ENCODE peak calls at places on chromosome 11, in six cellular contexts. N is activated CD8-positive, alpha-beta memory T cell treated with anti-CD3 and anti-CD28 coated beads, Interleukin-2, amount 10 ng/mL, durations not matched to agents 7 days and 5 days; Y is progenitor cell of endocrine pancreas; W is AG08395; V is HFFc6; A is T-helper 2 cell. B is an unnamed sample.

GRCh38 chr11:108568183-108568858 is 25.2 kb downstream of the EXPH5 start:
- DNase-seq in N (no peak), Y (no peak), W (no peak), V (no peak), A (no peak), B (no peak)

GRCh38 chr11:77512092-77512491 is 38.2 kb upstream of the PAK1 start:
- DNase-seq in N (no peak), Y (no peak), W (no peak), V (no peak), A (no peak), B (no peak)

GRCh38 chr11:116339306-116339705 is 433.5 kb downstream of the BUD13 start:
- DNase-seq in N (peak; percentile 28), Y (no peak), W (no peak), V (no peak), A (no peak), B (no peak)

GRCh38 chr11:100247701-100248100 is 439.4 kb upstream of the ARHGAP42 start:
- DNase-seq in N (no peak), Y (no peak), W (no peak), V (no peak), A (no peak), B (no peak)

GRCh38 chr11:128476729-128477128 is 110.6 kb downstream of the ETS1 start:
- DNase-seq in N (peak; percentile 88), Y (no peak), W (no peak), V (no peak), A (no peak), B (no peak)

GRCh38 chr11:74641905-74642304 is 49.5 kb downstream of the POLD3 start:
- DNase-seq in N (no peak), Y (no peak), W (peak; percentile 4), V (no peak), A (no peak), B (no peak)

GRCh38 chr11:86727105-86727504 is 54.7 kb upstream of the ME3 start:
- DNase-seq in N (no peak), Y (no peak), W (no peak), V (no peak), A (no peak), B (no peak)

GRCh38 chr11:6321961-6322362 is 1.7 kb upstream of the CAVIN3 start:
- DNase-seq in N (no peak), Y (no peak), W (peak; percentile 63), V (peak; percentile 74), A (no peak), B (peak; percentile 56)

GRCh38 chr11:58629857-58630256 is 7.4 kb downstream of the CNTF start:
- DNase-seq in N (no peak), Y (no peak), W (peak; percentile 69), V (peak; percentile 54), A (no peak), B (peak; percentile 65)

GRCh38 chr11:11731311-11732083 is 109.7 kb upstream of the GALNT18 start:
- DNase-seq in N (no peak), Y (no peak), W (peak; percentile 65), V (peak; percentile 64), A (no peak), B (peak; percentile 28)

GRCh38 chr11:132028380-132029240 is 658.2 kb downstream of the NTM start:
- DNase-seq in N (peak; percentile 48), Y (no peak), W (peak; percentile 32), V (peak; percentile 67), A (no peak), B (no peak)

GRCh38 chr11:45664376-45665205 is 831 bp downstream of the CHST1 start:
- DNase-seq in N (no peak), Y (no peak), W (no peak), V (no peak), A (no peak), B (no peak)

GRCh38 chr11:131664811-131665210 is 294.4 kb downstream of the NTM start:
- DNase-seq in N (no peak), Y (no peak), W (no peak), V (no peak), A (no peak), B (no peak)

GRCh38 chr11:127925430-127925829 is 661.9 kb downstream of the ETS1 start:
- DNase-seq in N (no peak), Y (no peak), W (no peak), V (peak; percentile 23), A (no peak), B (peak; percentile 18)

GRCh38 chr11:20162824-20163777 is 2.8 kb upstream of the DBX1 start:
- DNase-seq in N (no peak), Y (peak; percentile 35), W (peak; percentile 14), V (no peak), A (no peak), B (peak; percentile 37)

GRCh38 chr11:126123686-126124085 is 61.0 kb upstream of the CDON start:
- DNase-seq in N (no peak), Y (no peak), W (no peak), V (no peak), A (no peak), B (no peak)

GRCh38 chr11:41920374-41920773 is 460.9 kb upstream of the LRRC4C start:
- DNase-seq in N (no peak), Y (no peak), W (no peak), V (no peak), A (no peak), B (no peak)

GRCh38 chr11:112599265-112599664 is 338.6 kb upstream of the PLET1 start:
- DNase-seq in N (no peak), Y (no peak), W (no peak), V (no peak), A (no peak), B (no peak)

GRCh38 chr11:132111341-132111740 is 740.9 kb downstream of the NTM start:
- DNase-seq in N (no peak), Y (no peak), W (peak; percentile 13), V (no peak), A (no peak), B (no peak)

GRCh38 chr11:6864436-6864835 is 1.6 kb downstream of the OR10A2 start:
- DNase-seq in N (no peak), Y (no peak), W (no peak), V (no peak), A (no peak), B (peak; percentile 18)

GRCh38 chr11:91981995-91982394 is 242.6 kb upstream of the FAT3 start:
- DNase-seq in N (no peak), Y (no peak), W (peak; percentile 94), V (peak; percentile 96), A (no peak), B (peak; percentile 86)

GRCh38 chr11:1785749-1786261 is 22.1 kb upstream of the CTSD start:
- DNase-seq in N (no peak), Y (no peak), W (peak; percentile 23), V (peak; percentile 9), A (no peak), B (no peak)

GRCh38 chr11:123653997-123654565 is 343 bp downstream of the SCN3B start:
- DNase-seq in N (peak; percentile 45), Y (peak; percentile 69), W (peak; percentile 72), V (no peak), A (no peak), B (peak; percentile 48)

GRCh38 chr11:58177409-58178054 is 11.3 kb upstream of the OR9Q2 start:
- DNase-seq in N (no peak), Y (no peak), W (no peak), V (no peak), A (no peak), B (no peak)

GRCh38 chr11:36953986-36954385 is 355.9 kb upstream of the RAG2 start:
- DNase-seq in N (no peak), Y (no peak), W (no peak), V (peak; percentile 4), A (no peak), B (peak; percentile 1)

GRCh38 chr11:35272391-35272821 is 133.4 kb downstream of the CD44 start:
- DNase-seq in N (peak; percentile 80), Y (no peak), W (no peak), V (no peak), A (no peak), B (no peak)

GRCh38 chr11:19027829-19028595 is 32.5 kb downstream of the MRGPRX2 start:
- DNase-seq in N (no peak), Y (no peak), W (peak; percentile 33), V (peak; percentile 70), A (no peak), B (peak; percentile 40)

GRCh38 chr11:2589538-2589934 is 110.3 kb downstream of the KCNQ1OT1 start:
- DNase-seq in N (no peak), Y (no peak), W (no peak), V (no peak), A (no peak), B (no peak)

GRCh38 chr11:16226245-16226644 is 130.1 kb downstream of the SOX6 start:
- DNase-seq in N (no peak), Y (no peak), W (no peak), V (peak; percentile 41), A (no peak), B (no peak)

GRCh38 chr11:102886999-102887398 is 12.2 kb upstream of the MMP12 start:
- DNase-seq in N (no peak), Y (no peak), W (peak; percentile 25), V (no peak), A (no peak), B (peak; percentile 60)

GRCh38 chr11:1959786-1960185 is 12.7 kb downstream of the MRPL23 start:
- DNase-seq in N (peak; percentile 33), Y (no peak), W (no peak), V (no peak), A (no peak), B (no peak)

GRCh38 chr11:35853871-35854270 is 90.0 kb upstream of the LDLRAD3 start:
- DNase-seq in N (no peak), Y (no peak), W (no peak), V (no peak), A (no peak), B (no peak)

GRCh38 chr11:112408551-112408950 is 147.9 kb upstream of the PLET1 start:
- DNase-seq in N (no peak), Y (no peak), W (no peak), V (no peak), A (no peak), B (no peak)

GRCh38 chr11:81303265-81303664 is 1430.4 kb downstream of the FAM181B start:
- DNase-seq in N (no peak), Y (no peak), W (no peak), V (no peak), A (no peak), B (no peak)